ENCODE peak calls at places on chromosome 17, in nine cellular contexts. J is ELR; M is aorta; S is cardiac muscle cell; B is gastrocnemius medialis; G is anterior cingulate cortex; H is RWPE2; O is stimulated activated CD4-positive, alpha-beta T cell treated with anti-CD3 and anti-CD28 coated beads, Interleukin-15, amount 100 ng/mL, for 1 hour; C is activated T-helper 1 cell treated with anti-CD3 and anti-CD28 coated beads, Interleukin-2, amount 50 U/mL, for 16 hours. T is an unnamed sample.

GRCh38 chr17:10698116-10698818 is 873 bp downstream of the ADPRM start:
- DNase-seq in J (peak), M (no peak), S (no peak), B (peak), G (no peak), H (no peak), O (no peak), C (no peak), T (no peak)

GRCh38 chr17:1275962-1276736 is 3.3 kb upstream of the TRARG1 start:
- DNase-seq in J (peak), M (peak), S (peak), B (peak), G (no peak), H (no peak), O (peak), C (peak), T (peak)

GRCh38 chr17:79221597-79221996 is 147.0 kb downstream of the ENGASE start:
- DNase-seq in J (no peak), M (no peak), S (no peak), B (no peak), G (no peak), H (no peak), O (no peak), C (no peak), T (no peak)

GRCh38 chr17:17204041-17204591 is 2.0 kb downstream of the PLD6 start:
- DNase-seq in J (no peak), M (peak), S (no peak), B (no peak), G (peak), H (no peak), O (no peak), C (no peak), T (peak)

GRCh38 chr17:34822007-34822737 is 139.1 kb downstream of the CCT6B start:
- DNase-seq in J (no peak), M (no peak), S (no peak), B (no peak), G (no peak), H (no peak), O (no peak), C (no peak), T (no peak)

GRCh38 chr17:37060966-37061365 is 112.2 kb downstream of the AATF start:
- DNase-seq in J (no peak), M (no peak), S (no peak), B (no peak), G (no peak), H (no peak), O (no peak), C (no peak), T (no peak)

GRCh38 chr17:11744696-11745095 is 146.4 kb downstream of the DNAH9 start:
- DNase-seq in J (no peak), M (no peak), S (no peak), B (no peak), G (no peak), H (no peak), O (no peak), C (no peak), T (no peak)

GRCh38 chr17:11467639-11468038 is 130.6 kb upstream of the DNAH9 start:
- DNase-seq in J (no peak), M (no peak), S (no peak), B (no peak), G (no peak), H (no peak), O (no peak), C (no peak), T (no peak)

GRCh38 chr17:19336938-19337711 is 25.4 kb downstream of the B9D1 start:
- DNase-seq in J (no peak), M (peak), S (peak), B (no peak), G (no peak), H (no peak), O (no peak), C (no peak), T (peak)

GRCh38 chr17:80123791-80124190 is 22.4 kb downstream of the GAA start:
- DNase-seq in J (peak), M (no peak), S (no peak), B (peak), G (no peak), H (no peak), O (no peak), C (no peak), T (no peak)

GRCh38 chr17:81312624-81313325 is 17.7 kb upstream of the SLC38A10 start:
- DNase-seq in J (no peak), M (no peak), S (no peak), B (no peak), G (no peak), H (no peak), O (no peak), C (no peak), T (no peak)

GRCh38 chr17:45923511-45924268 is 29.3 kb downstream of the MAPT start:
- DNase-seq in J (peak), M (no peak), S (no peak), B (peak), G (no peak), H (no peak), O (no peak), C (no peak), T (no peak)

GRCh38 chr17:45170976-45171337 is 9.3 kb downstream of the HEXIM2 start:
- DNase-seq in J (peak), M (peak), S (no peak), B (peak), G (peak), H (peak), O (no peak), C (no peak), T (peak)

GRCh38 chr17:46851029-46851741 is at the start of gene WNT9B:
- DNase-seq in J (no peak), M (peak), S (peak), B (no peak), G (no peak), H (no peak), O (no peak), C (no peak), T (no peak)